ENCODE peak calls at places on chromosomes 2 and 18, in nine cellular contexts. A is GM12878, B is HL-60, V is Panc1, F is stomach, D is GM23338, L is upper lobe of left lung, K is suprapubic skin, P is breast epithelium. Y is an unnamed sample.

GRCh38 chr2:205948883-205949282 is 137.1 kb downstream of the INO80D start:
- DNase-seq in A (no peak), V (no peak), B (no peak), D (peak), L (no peak), P (no peak), F (no peak), K (no peak), Y (no peak)

GRCh38 chr2:105571445-105571987 is 172.7 kb upstream of the FHL2 start:
- DNase-seq in F (no peak), V (no peak), L (no peak), B (peak), K (no peak), A (no peak), P (no peak), D (no peak), Y (no peak)

GRCh38 chr2:161237397-161238263 is 70.6 kb upstream of the PSMD14 start:
- DNase-seq in V (no peak), K (peak), P (no peak), B (no peak), D (peak), A (no peak), L (peak), F (peak), Y (peak)

GRCh38 chr18:49814147-49814499 is 790 bp upstream of the ACAA2 start:
- DNase-seq in D (peak), V (no peak), L (peak), F (no peak), K (peak), P (peak), A (no peak), B (peak), Y (peak)

GRCh38 chr18:3008546-3008945 is 4.4 kb downstream of the LPIN2 start:
- DNase-seq in K (no peak), D (no peak), A (no peak), B (no peak), P (no peak), L (no peak), F (no peak), V (peak), Y (no peak)

GRCh38 chr2:55616509-55617159 is 788 bp downstream of the PPP4R3B start:
- DNase-seq in K (no peak), B (peak), D (peak), F (no peak), V (no peak), P (no peak), A (no peak), L (peak), Y (peak)

GRCh38 chr2:141560723-141561122 is 570.1 kb downstream of the LRP1B start:
- DNase-seq in V (no peak), D (no peak), K (no peak), A (no peak), P (no peak), F (no peak), L (no peak), B (no peak), Y (no peak)

GRCh38 chr18:75319905-75320304 is 107.6 kb downstream of the SMIM21 start:
- DNase-seq in V (no peak), A (no peak), L (no peak), D (no peak), P (no peak), B (no peak), K (no peak), F (no peak), Y (no peak)

GRCh38 chr2:223076573-223076972 is 24.6 kb downstream of the KCNE4 start:
- DNase-seq in A (no peak), V (no peak), D (no peak), L (no peak), P (no peak), B (no peak), F (no peak), K (no peak), Y (no peak)

GRCh38 chr2:1990151-1990589 is 245.9 kb upstream of the PXDN start:
- DNase-seq in K (no peak), V (no peak), F (no peak), L (no peak), P (no peak), D (no peak), A (no peak), B (no peak), Y (no peak)

GRCh38 chr2:26585966-26586365 is 55.2 kb downstream of the CIB4 start:
- DNase-seq in P (no peak), B (no peak), V (no peak), L (peak), A (no peak), F (no peak), K (no peak), D (no peak), Y (no peak)

GRCh38 chr2:101829018-101829396 is 131.5 kb downstream of the MAP4K4 start:
- DNase-seq in K (no peak), P (no peak), V (no peak), F (no peak), A (no peak), B (no peak), L (no peak), D (no peak), Y (no peak)

GRCh38 chr2:150062416-150062815 is 425.1 kb downstream of the RND3 start:
- DNase-seq in B (no peak), A (no peak), V (no peak), P (no peak), L (no peak), K (no peak), F (no peak), D (no peak), Y (no peak)

GRCh38 chr2:61811821-61812220 is 42.0 kb downstream of the FAM161A start:
- DNase-seq in L (no peak), D (no peak), B (no peak), V (no peak), A (no peak), K (no peak), P (no peak), F (no peak), Y (no peak)

GRCh38 chr2:81876628-81877027 is 1572.1 kb upstream of the LRRTM1 start:
- DNase-seq in D (no peak), P (no peak), L (no peak), F (no peak), V (no peak), K (no peak), A (no peak), B (no peak), Y (no peak)

GRCh38 chr2:234677758-234678538 is 181.1 kb upstream of the ARL4C start:
- DNase-seq in L (no peak), V (no peak), F (no peak), D (no peak), K (no peak), B (no peak), A (no peak), P (no peak), Y (no peak)

GRCh38 chr2:65278450-65279030 is 50.9 kb downstream of the ACTR2 start:
- DNase-seq in B (no peak), L (no peak), F (no peak), P (no peak), K (no peak), V (no peak), A (no peak), D (no peak), Y (no peak)

GRCh38 chr2:97718051-97718882 is 4.9 kb downstream of the ZAP70 start:
- DNase-seq in L (peak), F (peak), V (no peak), K (no peak), P (no peak), A (no peak), D (no peak), B (no peak), Y (peak)

GRCh38 chr2:30368258-30368657 is 78.8 kb upstream of the LCLAT1 start:
- DNase-seq in F (no peak), L (peak), V (no peak), P (no peak), B (no peak), K (no peak), D (no peak), A (no peak), Y (no peak)

GRCh38 chr2:150690870-150691269 is 203.4 kb upstream of the RND3 start:
- DNase-seq in F (no peak), D (no peak), V (no peak), A (no peak), P (no peak), K (no peak), B (no peak), L (no peak), Y (no peak)

GRCh38 chr18:68399721-68400120 is 315.2 kb downstream of the TMX3 start:
- DNase-seq in K (no peak), P (no peak), F (no peak), V (no peak), L (no peak), D (no peak), A (no peak), B (no peak), Y (no peak)

GRCh38 chr2:195664528-195664927 is 7.5 kb downstream of the SLC39A10 start:
- DNase-seq in L (no peak), K (no peak), F (no peak), B (no peak), A (no peak), D (no peak), V (no peak), P (no peak), Y (no peak)

GRCh38 chr2:64609229-64609994 is 44.3 kb downstream of the SERTAD2 start:
- DNase-seq in P (no peak), F (peak), B (peak), D (peak), V (no peak), L (peak), K (no peak), A (no peak), Y (peak)

GRCh38 chr2:157056200-157056676 is 201.3 kb upstream of the GALNT5 start:
- DNase-seq in V (no peak), L (no peak), K (no peak), P (no peak), B (no peak), A (no peak), F (no peak), D (no peak), Y (no peak)

GRCh38 chr2:216583157-216583556 is 50.1 kb upstream of the IGFBP2 start:
- DNase-seq in F (no peak), K (no peak), L (no peak), V (no peak), A (no peak), D (no peak), P (no peak), B (no peak), Y (no peak)

GRCh38 chr18:74631242-74632087 is 33.8 kb downstream of the ZNF407 start:
- DNase-seq in D (no peak), P (no peak), V (no peak), B (no peak), F (no peak), A (no peak), K (no peak), L (no peak), Y (no peak)

GRCh38 chr2:85785027-85785822 is 31.4 kb downstream of the ATOH8 start:
- DNase-seq in B (no peak), A (no peak), D (no peak), F (no peak), L (peak), V (no peak), P (no peak), K (no peak), Y (no peak)

GRCh38 chr2:71829008-71829407 is 318.7 kb downstream of the CYP26B1 start:
- DNase-seq in V (no peak), L (no peak), K (no peak), D (no peak), F (no peak), A (no peak), B (no peak), P (no peak), Y (no peak)

GRCh38 chr2:176561706-176562105 is 292.5 kb downstream of the MTX2 start:
- DNase-seq in A (no peak), K (no peak), L (no peak), B (no peak), P (no peak), F (no peak), V (no peak), D (peak), Y (no peak)

GRCh38 chr2:65349863-65350262 is 82.5 kb downstream of the SPRED2 start:
- DNase-seq in K (peak), A (no peak), V (no peak), P (no peak), D (peak), B (no peak), L (peak), F (peak), Y (peak)

GRCh38 chr2:156581280-156581679 is 145.1 kb downstream of the GPD2 start:
- DNase-seq in P (no peak), B (no peak), A (no peak), F (no peak), L (no peak), D (no peak), K (no peak), V (no peak), Y (no peak)

GRCh38 chr18:69787825-69788547 is 159.7 kb downstream of the CD226 start:
- DNase-seq in B (no peak), K (no peak), F (no peak), P (no peak), L (peak), V (no peak), D (peak), A (no peak), Y (no peak)

GRCh38 chr18:62730926-62731325 is 15.6 kb downstream of the PHLPP1 start:
- DNase-seq in L (no peak), P (no peak), D (no peak), K (no peak), V (no peak), F (no peak), A (no peak), B (peak), Y (no peak)

GRCh38 chr18:77210249-77210648 is 39.4 kb upstream of the GALR1 start:
- DNase-seq in K (peak), A (no peak), D (no peak), B (no peak), V (no peak), F (no peak), P (no peak), L (no peak), Y (no peak)

GRCh38 chr2:210606001-210606400 is 49.6 kb downstream of the CPS1 start:
- DNase-seq in F (no peak), A (no peak), K (no peak), V (no peak), L (no peak), P (no peak), B (no peak), D (no peak), Y (no peak)

GRCh38 chr2:211468881-211469280 is 912.5 kb downstream of the CPS1 start:
- DNase-seq in V (no peak), L (no peak), D (peak), F (no peak), K (no peak), B (no peak), P (no peak), A (no peak), Y (no peak)

GRCh38 chr18:69622961-69623360 is 222.3 kb downstream of the DOK6 start:
- DNase-seq in K (no peak), B (no peak), L (no peak), P (no peak), A (no peak), F (no peak), V (no peak), D (no peak), Y (no peak)

GRCh38 chr18:7273301-7273911 is 42.5 kb downstream of the LRRC30 start:
- DNase-seq in D (no peak), P (no peak), L (peak), K (peak), F (peak), A (no peak), V (no peak), B (no peak), Y (peak)
- TF ChIP-seq CTCF in D (no peak), P (no peak), L (no peak), K (no peak), F (no peak), A (no peak), V (no peak), B (no peak), Y (no peak)

DNA sequence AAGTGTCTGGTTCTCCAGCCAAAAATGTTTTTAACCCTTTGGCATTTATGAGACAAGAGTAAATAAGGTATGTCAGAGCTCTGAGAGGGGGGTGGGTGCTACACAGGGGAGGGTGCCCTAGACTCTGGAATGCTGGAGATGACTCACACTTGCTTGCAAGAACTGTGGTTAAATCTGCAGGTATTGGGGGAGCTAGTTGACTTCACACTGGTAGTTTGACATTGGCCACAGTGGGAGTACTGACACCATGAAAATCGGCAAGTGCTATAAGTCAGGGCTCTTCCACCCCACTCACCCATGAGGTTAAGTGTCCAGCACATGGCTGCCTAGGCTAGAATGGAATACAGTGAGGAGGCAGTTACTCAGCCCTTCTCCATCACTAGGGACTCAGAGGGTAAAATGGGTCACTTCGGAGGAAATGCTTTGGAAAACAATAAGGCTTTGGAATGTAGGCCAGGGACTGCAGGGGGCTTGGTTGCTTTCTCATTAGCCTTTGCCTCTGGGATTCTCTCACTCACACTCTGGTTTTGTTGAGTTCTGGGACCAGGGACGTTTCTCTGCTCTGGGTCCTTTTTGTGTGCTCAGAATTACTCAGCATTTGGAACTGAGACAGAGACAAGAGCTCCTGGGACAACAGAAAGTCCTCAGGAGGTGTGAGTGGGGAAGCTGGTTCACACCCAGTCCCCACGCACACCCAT is 91.6 kb downstream of the ACKR3 start:
- DNase-seq in B (no peak), V (no peak), P (no peak), L (no peak), A (no peak), K (peak), D (peak), F (no peak), Y (no peak)
- TF ChIP-seq POLR2AphosphoS5 in B (no peak), V (no peak), P (no peak), L (no peak), A (no peak), K (no peak), D (no peak), F (no peak), Y (no peak)

DNA sequence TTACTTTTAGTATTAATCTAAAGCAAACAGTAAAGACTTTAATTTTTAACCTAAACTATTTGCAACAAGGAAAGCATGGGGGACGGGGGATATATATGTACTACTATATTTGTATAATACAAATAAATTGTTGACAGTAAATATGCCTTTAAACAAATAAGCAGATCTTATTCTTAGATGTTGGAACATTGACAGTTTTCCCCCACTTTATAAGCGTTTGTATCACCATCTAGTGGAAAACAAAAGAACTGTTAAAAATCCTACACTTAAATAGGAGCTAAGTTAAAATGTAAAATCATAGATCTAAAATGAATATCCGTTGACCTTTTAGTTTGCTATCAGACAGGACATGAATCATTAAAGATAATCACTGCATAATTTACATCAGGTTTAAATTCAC is 50.0 kb downstream of the RBBP8 start:
- DNase-seq in L (no peak), A (no peak), D (peak), K (no peak), F (no peak), B (peak), P (no peak), V (peak), Y (no peak)
- TF ChIP-seq CTCF in L (peak), A (peak), D (no peak), K (no peak), F (no peak), B (no peak), P (peak), V (peak), Y (peak)

GRCh38 chr2:241163601-241164118 is 13.4 kb downstream of the PPP1R7 start:
- DNase-seq in D (no peak), B (no peak), L (no peak), A (no peak), P (no peak), F (no peak), V (no peak), K (no peak), Y (no peak)

GRCh38 chr2:241159116-241159515 is 8.8 kb downstream of the PPP1R7 start:
- DNase-seq in L (no peak), B (no peak), D (no peak), K (no peak), F (no peak), V (no peak), A (no peak), P (no peak), Y (no peak)

GRCh38 chr2:241160318-241160717 is 10.1 kb downstream of the PPP1R7 start:
- DNase-seq in P (no peak), B (no peak), V (no peak), D (no peak), L (no peak), F (no peak), K (no peak), A (no peak), Y (no peak)

GRCh38 chr2:241158546-241158900 is 8.3 kb downstream of the PPP1R7 start:
- DNase-seq in L (no peak), D (no peak), P (no peak), K (no peak), F (no peak), A (no peak), V (no peak), B (no peak), Y (no peak)

GRCh38 chr2:241161646-241162281 is 11.5 kb downstream of the PPP1R7 start:
- DNase-seq in D (no peak), F (peak), P (no peak), A (no peak), V (no peak), K (peak), L (peak), B (no peak), Y (peak)
- TF ChIP-seq POLR2AphosphoS5 in D (no peak), F (peak), P (peak), A (no peak), V (no peak), K (no peak), L (peak), B (no peak), Y (peak)

DNA sequence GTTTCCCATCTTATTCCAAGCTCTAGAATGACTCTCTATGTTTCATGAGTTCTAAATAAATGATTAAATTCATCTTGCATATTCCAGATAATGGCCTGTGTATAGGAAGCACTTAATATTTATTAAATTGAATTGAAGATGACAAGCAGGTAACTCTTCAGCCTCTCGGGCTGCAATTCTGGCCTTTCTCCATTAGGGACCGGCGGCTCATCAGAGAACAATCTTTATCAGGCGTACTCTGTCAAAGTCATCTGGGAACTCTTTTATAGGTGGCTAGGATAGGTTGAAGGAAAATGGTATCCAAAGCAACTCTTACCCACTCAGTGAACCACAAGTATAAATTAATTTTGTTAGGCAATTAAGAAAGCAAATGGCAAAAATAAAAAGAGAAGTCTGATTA is 308.5 kb downstream of the NOL4 start:
- DNase-seq in A (no peak), B (no peak), D (peak), L (no peak), P (no peak), F (no peak), V (no peak), K (no peak), Y (no peak)
- TF ChIP-seq CTCF in A (no peak), B (no peak), D (peak), L (no peak), P (no peak), F (no peak), V (no peak), K (no peak), Y (no peak)

DNA sequence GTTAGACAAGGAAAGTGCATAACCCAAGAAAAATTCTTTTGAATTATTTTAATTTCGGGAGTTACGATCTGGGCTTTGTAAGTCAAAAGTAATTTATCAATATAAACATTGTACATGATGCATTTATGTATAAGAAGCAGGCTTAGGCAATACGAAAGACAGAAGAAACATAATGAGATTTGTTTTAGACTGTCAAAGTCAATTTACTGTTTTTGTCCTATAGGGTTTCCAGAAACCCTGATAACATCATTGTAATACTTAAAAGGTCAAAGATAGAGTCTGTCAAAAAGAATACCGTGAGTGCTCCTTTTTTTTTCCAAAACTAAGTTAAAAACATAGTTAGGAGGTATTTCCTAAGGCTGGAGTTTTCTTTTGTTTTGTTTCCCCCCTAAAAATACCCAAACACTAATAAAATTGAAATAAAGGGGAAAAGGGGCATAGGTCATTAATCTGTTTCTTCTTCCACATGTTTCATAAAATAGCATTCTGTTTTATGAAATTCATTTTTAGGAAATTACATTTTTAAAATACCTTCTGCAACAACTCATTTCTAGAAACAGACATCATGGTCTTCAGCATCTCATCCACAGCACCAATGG is 16.1 kb downstream of the C1D start:
- DNase-seq in D (no peak), V (no peak), F (no peak), L (no peak), P (no peak), K (no peak), B (no peak), A (no peak), Y (no peak)
- TF ChIP-seq POLR2AphosphoS5 in D (no peak), V (no peak), F (no peak), L (no peak), P (no peak), K (no peak), B (no peak), A (no peak), Y (no peak)

GRCh38 chr2:75064691-75065396 is 106.4 kb downstream of the POLE4 start:
- DNase-seq in V (no peak), B (no peak), L (peak), K (peak), P (peak), D (peak), A (no peak), F (peak), Y (peak)
- TF ChIP-seq CTCF in V (peak), B (peak), L (peak), K (peak), P (peak), D (peak), A (peak), F (no peak), Y (peak)